ENCODE peak calls at places on chromosomes 5 and 9, in four cellular contexts. Y is HepG2, J is HCT116, H is K562. M is an unnamed sample.

GRCh38 chr9:114616684-114617520 is 5.8 kb downstream of the TMEM268 start:
- DNase-seq in J (no peak), H (peak; percentile 48), Y (no peak), M (no peak)

GRCh38 chr9:35729700-35730485 is 2.1 kb downstream of the TLN1 start:
- DNase-seq in H (peak; percentile 52), Y (peak; percentile 41), J (peak; percentile 21), M (no peak)

GRCh38 chr5:119743927-119744326 is 114.6 kb downstream of the FAM170A start:
- DNase-seq in Y (peak; percentile 33), H (peak; percentile 36), J (peak; percentile 59), M (peak; percentile 13)

GRCh38 chr9:100473271-100474081 is 527 bp downstream of the TMEFF1 start:
- DNase-seq in Y (no peak), J (no peak), H (peak; percentile 52), M (no peak)

GRCh38 chr5:19676895-19677294 is 311.1 kb downstream of the CDH18 start:
- DNase-seq in J (no peak), Y (no peak), H (no peak), M (no peak)

GRCh38 chr5:124744170-124744911 is 2.1 kb downstream of the ZNF608 start:
- DNase-seq in H (no peak), J (no peak), Y (no peak), M (no peak)

GRCh38 chr5:132791026-132791425 is 14.0 kb upstream of the SEPTIN8 start:
- DNase-seq in J (no peak), H (no peak), Y (no peak), M (no peak)

GRCh38 chr5:74685979-74686631 is 1.1 kb downstream of the HEXB start:
- DNase-seq in J (no peak), Y (no peak), H (peak; percentile 27), M (no peak)

GRCh38 chr9:97938081-97938644 is at the start of gene HEMGN:
- DNase-seq in H (no peak), J (no peak), Y (no peak), M (no peak)

DNA sequence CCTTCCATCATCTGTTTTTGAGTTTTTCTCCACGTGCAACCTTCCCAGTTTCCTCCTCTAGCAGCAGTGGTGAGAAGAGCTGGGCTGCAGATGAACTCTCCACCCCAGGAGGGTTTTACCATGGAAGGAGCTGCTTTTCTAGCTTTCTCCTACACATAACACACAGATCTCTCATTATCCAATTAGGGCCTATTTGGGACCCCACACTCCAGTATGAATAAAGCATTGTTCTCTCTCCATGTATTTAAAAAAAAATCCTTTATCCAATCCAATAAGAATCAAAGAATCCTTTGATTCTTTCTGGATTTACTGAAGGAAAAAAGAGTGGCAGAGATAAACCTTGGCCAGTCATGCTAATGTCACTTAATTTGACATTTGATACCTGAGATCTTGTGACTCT is 31.6 kb upstream of the NAA35 start:
- DNase-seq in H (no peak), J (no peak), Y (no peak), M (no peak)
- TF ChIP-seq TCF7L2 in H (no peak), J (no peak), Y (no peak), M (no peak)

GRCh38 chr5:1471997-1472963 is 27.0 kb upstream of the SLC6A3 start:
- DNase-seq in H (no peak), Y (no peak), J (no peak), M (no peak)
- TF ChIP-seq TCF7L2 in H (no peak), Y (no peak), J (no peak), M (no peak)

GRCh38 chr5:141001854-141002666 is 35.8 kb downstream of the PCDHAC2 start:
- DNase-seq in J (peak; percentile 31), H (no peak), Y (no peak), M (no peak)

GRCh38 chr5:141002667-141002965 is 36.3 kb downstream of the PCDHAC2 start:
- DNase-seq in J (no peak), H (no peak), Y (no peak), M (no peak)

GRCh38 chr5:140998921-140999410 is 32.7 kb downstream of the PCDHAC2 start:
- DNase-seq in H (no peak), Y (no peak), J (no peak), M (no peak)

GRCh38 chr5:141003026-141003425 is 36.8 kb downstream of the PCDHAC2 start:
- DNase-seq in Y (no peak), J (no peak), H (no peak), M (no peak)

DNA sequence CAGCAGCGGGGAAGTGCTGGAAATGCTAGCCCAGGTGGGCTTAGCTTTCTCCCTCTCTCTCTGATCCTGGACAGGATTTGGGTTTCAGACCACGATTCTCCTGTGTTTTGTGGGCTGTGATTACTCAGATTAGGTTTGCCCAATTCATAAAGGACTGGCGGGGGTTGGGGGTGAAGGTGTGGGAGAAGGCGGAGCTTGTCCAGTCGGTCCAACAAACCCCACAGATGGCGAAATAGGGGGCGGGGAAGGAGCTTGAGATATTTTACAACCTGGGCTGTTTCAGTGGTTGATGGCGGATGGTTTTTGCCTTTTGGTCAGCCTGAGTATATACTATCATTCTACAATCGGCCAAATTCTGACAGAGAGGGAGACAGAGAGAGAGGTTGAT is 35.2 kb downstream of the PCDHAC2 start:
- DNase-seq in H (no peak), Y (no peak), J (peak; percentile 40), M (no peak)
- TF ChIP-seq TCF7L2 in H (no peak), Y (no peak), J (no peak), M (no peak)

GRCh38 chr5:58517192-58517591 is 26.0 kb downstream of the GAPT start:
- DNase-seq in J (no peak), H (no peak), Y (no peak), M (no peak)
- TF ChIP-seq TCF7L2 in J (no peak), H (no peak), Y (no peak), M (no peak)

DNA sequence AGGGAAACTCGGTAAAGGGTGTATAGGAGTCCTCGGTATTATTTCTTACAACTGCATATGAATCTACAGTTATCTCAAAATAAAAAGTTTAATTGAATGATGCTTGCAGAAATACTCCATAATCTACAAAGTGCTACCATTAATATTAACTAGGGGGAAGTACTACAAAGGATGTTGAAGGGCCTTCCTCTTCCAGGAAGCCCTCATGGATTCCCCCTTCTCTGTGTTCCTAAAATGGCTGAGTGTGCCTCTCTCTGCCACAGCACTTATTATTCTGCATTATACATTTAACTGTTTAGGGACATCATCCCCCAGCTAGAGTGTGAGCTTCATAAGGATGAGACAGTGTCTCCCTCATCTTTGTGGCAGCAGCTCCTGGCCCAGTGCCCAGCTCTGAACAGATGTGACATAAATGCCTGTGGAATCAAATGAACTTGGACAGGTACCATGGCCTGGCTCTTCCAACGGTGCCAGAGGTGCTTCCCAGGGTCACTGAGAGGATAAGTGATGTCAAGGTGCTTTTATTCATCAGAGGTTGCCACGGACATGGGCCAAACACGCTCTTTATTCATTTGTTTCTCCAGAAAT is 99.5 kb downstream of the PAX5 start:
- DNase-seq in H (no peak), J (no peak), Y (no peak), M (no peak)
- TF ChIP-seq TCF7L2 in H (no peak), J (no peak), Y (no peak), M (no peak)

M was measured in Panc1.